ENCODE peak calls at places on chromosomes 4 and X, in seven cellular contexts. M, Y, Q, A, Z, X and S are unnamed samples.
A peak's percentile ranks its signal among the peaks of the same experiment; 100 is the strongest.

GRCh38 chr4:153643406-153644016 is 40.6 kb upstream of the TLR2 start:
- DNase-seq in M (peak; percentile 60), Y (peak; percentile 56), Q (no peak), A (no peak), Z (peak; percentile 92), X (no peak), S (no peak)

GRCh38 chr4:5711479-5712184 is 631 bp downstream of the EVC start:
- DNase-seq in M (peak; percentile 25), Y (peak; percentile 43), Q (no peak), A (peak; percentile 77), Z (no peak), X (peak; percentile 31), S (peak; percentile 52)

GRCh38 chr4:105963461-105964400 is 68.5 kb downstream of the NPNT start:
- DNase-seq in M (peak; percentile 52), Y (no peak), Q (no peak), A (no peak), Z (no peak), X (no peak), S (no peak)

GRCh38 chr4:111362891-111363290 is 740.0 kb upstream of the PITX2 start:
- DNase-seq in M (no peak), Y (no peak), Q (no peak), A (no peak), Z (no peak), X (no peak), S (no peak)

GRCh38 chr4:78019494-78019893 is 37.6 kb upstream of the FRAS1 start:
- DNase-seq in M (no peak), Y (no peak), Q (no peak), A (no peak), Z (no peak), X (no peak), S (no peak)

GRCh38 chr4:116839826-116840225 is 245.6 kb downstream of the TRAM1L1 start:
- DNase-seq in M (peak; percentile 10), Y (no peak), Q (no peak), A (no peak), Z (no peak), X (no peak), S (no peak)

GRCh38 chr4:77232653-77233052 is 75.6 kb downstream of the CCNG2 start:
- DNase-seq in M (peak; percentile 60), Y (no peak), Q (no peak), A (no peak), Z (no peak), X (no peak), S (no peak)

GRCh38 chr4:4860803-4861591 is 1.5 kb downstream of the MSX1 start:
- DNase-seq in M (no peak), Y (peak; percentile 51), Q (no peak), A (no peak), Z (no peak), X (no peak), S (no peak)

GRCh38 chrX:44042124-44042523 is 68.9 kb upstream of the NDP start:
- DNase-seq in M (no peak), Y (no peak), Q (no peak), A (no peak), Z (no peak), X (no peak), S (no peak)

GRCh38 chrX:11426712-11427081 is 133.5 kb downstream of the AMELX start:
- DNase-seq in M (no peak), Y (no peak), Q (no peak), A (no peak), Z (no peak), X (no peak), S (no peak)

GRCh38 chrX:155819525-155819924 is 61.6 kb upstream of the VAMP7 start:
- DNase-seq in M (no peak), Y (no peak), Q (no peak), A (no peak), Z (no peak), X (no peak), S (no peak)

GRCh38 chr4:148515248-148515647 is 73.0 kb upstream of the NR3C2 start:
- DNase-seq in M (peak; percentile 88), Y (peak; percentile 94), Q (no peak), A (no peak), Z (no peak), X (no peak), S (no peak)

GRCh38 chr4:142719854-142720541 is 126.1 kb downstream of the INPP4B start:
- DNase-seq in M (peak; percentile 93), Y (peak; percentile 39), Q (no peak), A (no peak), Z (peak; percentile 5), X (no peak), S (no peak)

GRCh38 chr4:180827193-180827592 is 1416.0 kb upstream of the TENM3 start:
- DNase-seq in M (peak; percentile 3), Y (no peak), Q (no peak), A (no peak), Z (no peak), X (no peak), S (no peak)

GRCh38 chr4:37865450-37865849 is 25.4 kb upstream of the TBC1D1 start:
- DNase-seq in M (no peak), Y (no peak), Q (no peak), A (no peak), Z (no peak), X (no peak), S (no peak)

GRCh38 chr4:53935780-53936179 is 128.6 kb downstream of the CHIC2 start:
- DNase-seq in M (no peak), Y (no peak), Q (no peak), A (no peak), Z (no peak), X (no peak), S (no peak)

GRCh38 chrX:119802546-119802945 is 11.1 kb upstream of the RPL39 start:
- DNase-seq in M (no peak), Y (no peak), Q (no peak), A (no peak), Z (no peak), X (no peak), S (no peak)

GRCh38 chrX:41145920-41146608 is 60.8 kb downstream of the USP9X start:
- DNase-seq in M (peak; percentile 77), Y (peak; percentile 69), Q (no peak), A (no peak), Z (no peak), X (no peak), S (no peak)

GRCh38 chr4:2907706-2908293 is 55.4 kb downstream of the NOP14 start:
- DNase-seq in M (peak; percentile 68), Y (no peak), Q (no peak), A (no peak), Z (no peak), X (no peak), S (no peak)

GRCh38 chr4:173538903-173539445 is 8.9 kb upstream of the HAND2 start:
- DNase-seq in M (no peak), Y (no peak), Q (no peak), A (peak; percentile 75), Z (no peak), X (no peak), S (no peak)

GRCh38 chrX:44596277-44596676 is 53.6 kb upstream of the FUNDC1 start:
- DNase-seq in M (no peak), Y (no peak), Q (no peak), A (no peak), Z (no peak), X (no peak), S (no peak)

GRCh38 chr4:156606444-156607197 is 365.0 kb downstream of the PDGFC start:
- DNase-seq in M (no peak), Y (no peak), Q (no peak), A (no peak), Z (no peak), X (no peak), S (no peak)

DNA sequence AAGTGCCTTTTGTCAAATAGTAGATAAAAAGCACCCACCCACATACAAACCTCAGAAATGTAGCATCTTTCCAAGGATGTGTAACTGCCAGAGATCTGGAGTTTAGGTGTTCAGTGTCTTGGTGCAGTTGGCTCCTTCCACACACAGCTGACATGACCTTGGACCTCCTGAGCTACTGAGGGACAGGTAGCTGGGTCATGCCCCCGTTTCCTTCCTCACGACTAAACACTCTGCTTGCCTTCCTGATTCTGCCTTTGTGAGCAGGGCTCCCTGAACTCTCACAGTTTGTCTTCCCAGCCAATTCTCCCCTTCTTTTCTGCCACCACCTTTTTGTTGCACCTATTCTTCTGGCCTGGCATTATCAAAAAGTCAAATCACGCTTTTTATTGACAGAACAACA is 10.2 kb upstream of the RUFY3 start:
- DNase-seq in M (no peak), Y (no peak), Q (no peak), A (no peak), Z (no peak), X (no peak), S (no peak)
- H3K4me1 ChIP-seq in M (peaks cover 21% of the 10 kb centered on the region), Y (peaks cover 9% of the 10 kb centered on the region), Q (no peaks in the 10 kb centered on the region), A (peaks cover 25% of the 10 kb centered on the region), Z (peaks cover 65% of the 10 kb centered on the region), X (peaks cover 14% of the 10 kb centered on the region), S (peaks cover 42% of the 10 kb centered on the region)

GRCh38 chr4:88112856-88113255 is 45.6 kb downstream of the ABCG2 start:
- DNase-seq in M (no peak), Y (no peak), Q (no peak), A (no peak), Z (no peak), X (no peak), S (no peak)
- H3K4me1 ChIP-seq in M (peaks cover 11% of the 10 kb centered on the region), Y (peaks cover 1% of the 10 kb centered on the region), Q (no peaks in the 10 kb centered on the region), A (no peaks in the 10 kb centered on the region), Z (no peaks in the 10 kb centered on the region), X (peaks cover 19% of the 10 kb centered on the region), S (no peaks in the 10 kb centered on the region)

DNA sequence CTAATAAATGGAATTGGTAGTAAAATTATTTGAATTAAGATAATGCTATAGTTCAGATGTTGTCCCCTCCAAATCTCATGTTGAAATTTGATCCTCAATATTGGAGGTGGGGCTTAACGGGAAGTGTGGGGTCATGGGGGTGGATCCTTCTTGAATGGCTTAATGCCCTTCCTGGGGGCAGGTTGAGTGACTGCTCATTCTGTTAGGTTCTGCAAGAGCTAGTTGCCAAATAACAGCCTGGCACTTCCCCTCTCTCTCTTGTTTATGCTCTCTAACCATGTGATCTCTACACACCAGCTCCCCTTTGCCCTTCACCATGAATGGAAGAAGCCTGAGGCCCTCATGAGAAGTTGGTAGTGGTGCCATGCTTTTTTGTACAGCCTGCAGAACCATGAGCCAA is 724.8 kb upstream of the FTHL17 start:
- DNase-seq in M (no peak), Y (no peak), Q (no peak), A (no peak), Z (no peak), X (no peak), S (no peak)
- H3K4me1 ChIP-seq in M (no peaks in the 10 kb centered on the region), Y (no peaks in the 10 kb centered on the region), Q (no peaks in the 10 kb centered on the region), A (no peaks in the 10 kb centered on the region), Z (no peaks in the 10 kb centered on the region), X (no peaks in the 10 kb centered on the region), S (no peaks in the 10 kb centered on the region)

GRCh38 chr4:44670466-44671199 is 7.6 kb upstream of the GUF1 start:
- DNase-seq in M (no peak), Y (no peak), Q (no peak), A (no peak), Z (no peak), X (no peak), S (no peak)
- H3K4me1 ChIP-seq in M (no peaks in the 10 kb centered on the region), Y (no peaks in the 10 kb centered on the region), Q (no peaks in the 10 kb centered on the region), A (no peaks in the 10 kb centered on the region), Z (no peaks in the 10 kb centered on the region), X (no peaks in the 10 kb centered on the region), S (no peaks in the 10 kb centered on the region)

DNA sequence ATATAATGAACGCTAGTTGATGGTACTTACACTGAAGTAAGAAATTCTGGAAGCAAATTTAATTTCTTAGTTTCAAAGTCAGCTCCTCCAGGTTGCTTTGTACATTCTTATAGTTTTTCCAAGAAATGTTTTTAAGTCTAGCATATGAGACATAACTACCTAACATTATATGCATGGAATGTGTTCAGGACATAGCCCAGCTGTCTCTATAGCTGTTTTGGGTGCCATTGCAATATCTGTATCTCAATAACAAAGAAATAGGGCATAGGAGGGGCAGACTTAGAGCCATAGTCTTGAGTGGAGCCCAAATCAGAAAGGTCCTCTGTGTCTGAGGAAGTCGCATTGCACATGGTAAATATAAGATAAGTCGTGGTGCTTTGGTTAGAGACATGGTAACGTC is 143.4 kb downstream of the CBR4 start:
- DNase-seq in M (no peak), Y (no peak), Q (no peak), A (no peak), Z (no peak), X (no peak), S (no peak)
- H3K4me1 ChIP-seq in M (peaks cover 7% of the 10 kb centered on the region), Y (peaks cover 19% of the 10 kb centered on the region), Q (no peaks in the 10 kb centered on the region), A (peaks cover 97% of the 10 kb centered on the region), Z (no peaks in the 10 kb centered on the region), X (no peaks in the 10 kb centered on the region), S (peaks cover 7% of the 10 kb centered on the region)